ENCODE peak calls at places on chromosomes 3 and 15, in seven cellular contexts. One of them, this sample, is unnamed.

GRCh38 chr3:32406481-32407408 is 15.1 kb downstream of the CMTM7 start:
- DNase-seq in IMR-90: no peak
- DNase-seq in cardiac muscle cell: no peak
- DNase-seq in GM12865: no peak
- DNase-seq in right lobe of liver: no peak
- DNase-seq in AG09309: no peak
- DNase-seq in thoracic aorta: no peak
- DNase-seq in this sample: no peak

GRCh38 chr15:78213425-78213750 is 21.0 kb downstream of the ACSBG1 start:
- DNase-seq in IMR-90: no peak
- DNase-seq in cardiac muscle cell: no peak
- DNase-seq in GM12865: no peak
- DNase-seq in right lobe of liver: no peak
- DNase-seq in AG09309: no peak
- DNase-seq in thoracic aorta: no peak
- DNase-seq in this sample: no peak

GRCh38 chr3:148366743-148367410 is 330.8 kb upstream of the AGTR1 start:
- DNase-seq in IMR-90: peak; percentile 9
- DNase-seq in cardiac muscle cell: no peak
- DNase-seq in GM12865: peak; percentile 3
- DNase-seq in right lobe of liver: no peak
- DNase-seq in AG09309: no peak
- DNase-seq in thoracic aorta: no peak
- DNase-seq in this sample: no peak

GRCh38 chr3:56076746-56077145 is 391.5 kb downstream of the ERC2 start:
- DNase-seq in IMR-90: no peak
- DNase-seq in cardiac muscle cell: no peak
- DNase-seq in GM12865: no peak
- DNase-seq in right lobe of liver: no peak
- DNase-seq in AG09309: no peak
- DNase-seq in thoracic aorta: no peak
- DNase-seq in this sample: peak; percentile 17

GRCh38 chr15:84976746-84977345 is 4.8 kb upstream of the PDE8A start:
- DNase-seq in IMR-90: no peak
- DNase-seq in cardiac muscle cell: no peak
- DNase-seq in GM12865: peak; percentile 77
- DNase-seq in right lobe of liver: no peak
- DNase-seq in AG09309: no peak
- DNase-seq in thoracic aorta: no peak
- DNase-seq in this sample: no peak

GRCh38 chr15:59223736-59224135 is 17.1 kb downstream of the LDHAL6B start:
- DNase-seq in IMR-90: no peak
- DNase-seq in cardiac muscle cell: no peak
- DNase-seq in GM12865: no peak
- DNase-seq in right lobe of liver: no peak
- DNase-seq in AG09309: no peak
- DNase-seq in thoracic aorta: no peak
- DNase-seq in this sample: no peak

GRCh38 chr15:70486451-70487379 is 276.6 kb downstream of the UACA start:
- DNase-seq in IMR-90: peak; percentile 89
- DNase-seq in cardiac muscle cell: no peak
- DNase-seq in GM12865: peak; percentile 95
- DNase-seq in right lobe of liver: peak; percentile 48
- DNase-seq in AG09309: peak; percentile 84
- DNase-seq in thoracic aorta: no peak
- DNase-seq in this sample: no peak

GRCh38 chr3:151999936-152000335 is 126.5 kb downstream of the SUCNR1 start:
- DNase-seq in IMR-90: no peak
- DNase-seq in cardiac muscle cell: no peak
- DNase-seq in GM12865: no peak
- DNase-seq in right lobe of liver: no peak
- DNase-seq in AG09309: no peak
- DNase-seq in thoracic aorta: no peak
- DNase-seq in this sample: no peak

GRCh38 chr15:40104865-40105516 is 3.7 kb downstream of the BMF start:
- DNase-seq in IMR-90: peak; percentile 79
- DNase-seq in cardiac muscle cell: peak; percentile 92
- DNase-seq in GM12865: peak; percentile 89
- DNase-seq in right lobe of liver: peak; percentile 85
- DNase-seq in AG09309: peak; percentile 59
- DNase-seq in thoracic aorta: peak; percentile 51
- DNase-seq in this sample: peak; percentile 68
- H3K4me3 ChIP-seq in IMR-90: no peak overlapping the region
- H3K4me3 ChIP-seq in cardiac muscle cell: no peak overlapping the region
- H3K4me3 ChIP-seq in GM12865: peak overlapping the region; percentile 52
- H3K4me3 ChIP-seq in right lobe of liver: no peak overlapping the region
- H3K4me3 ChIP-seq in AG09309: no peak overlapping the region
- H3K4me3 ChIP-seq in thoracic aorta: peak overlapping the region; percentile 44
- H3K4me3 ChIP-seq in this sample: no peak overlapping the region

GRCh38 chr3:14274999-14275961 is 96.7 kb downstream of the LSM3 start:
- DNase-seq in IMR-90: no peak
- DNase-seq in cardiac muscle cell: peak; percentile 42
- DNase-seq in GM12865: peak; percentile 31
- DNase-seq in right lobe of liver: no peak
- DNase-seq in AG09309: no peak
- DNase-seq in thoracic aorta: no peak
- DNase-seq in this sample: no peak
- TF ChIP-seq CTCF in IMR-90: peak; percentile 27
- TF ChIP-seq CTCF in cardiac muscle cell: peak; percentile 46
- TF ChIP-seq CTCF in GM12865: peak; percentile 35
- TF ChIP-seq CTCF in right lobe of liver: no peak
- TF ChIP-seq CTCF in AG09309: peak; percentile 20
- TF ChIP-seq CTCF in thoracic aorta: no peak
- TF ChIP-seq CTCF in this sample: peak; percentile 3

DNA sequence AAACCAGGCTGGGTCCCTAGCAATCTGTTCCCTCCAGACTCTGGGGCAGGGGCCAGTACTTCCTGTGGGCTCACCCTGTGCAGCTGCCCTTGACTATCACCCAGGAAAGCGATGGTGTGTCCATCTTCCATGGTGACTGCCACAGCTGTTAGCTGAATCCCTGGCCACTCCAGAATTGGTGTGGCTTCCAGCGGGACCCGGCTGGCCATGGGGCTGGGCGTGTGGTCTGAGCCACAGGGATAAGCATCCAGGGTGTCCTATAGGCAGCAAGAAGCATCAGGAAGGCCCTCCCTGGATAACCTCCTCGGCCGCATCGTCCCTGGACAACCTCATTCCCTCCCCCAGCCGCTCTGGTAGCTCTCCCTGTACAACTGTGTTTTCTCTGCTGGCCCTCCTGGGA is 7.2 kb downstream of the PLXNB1 start:
- DNase-seq in IMR-90: no peak
- DNase-seq in cardiac muscle cell: no peak
- DNase-seq in GM12865: no peak
- DNase-seq in right lobe of liver: no peak
- DNase-seq in AG09309: no peak
- DNase-seq in thoracic aorta: no peak
- DNase-seq in this sample: no peak
- H3K4me3 ChIP-seq in IMR-90: no peak overlapping the region
- H3K4me3 ChIP-seq in cardiac muscle cell: no peak overlapping the region
- H3K4me3 ChIP-seq in GM12865: no peak overlapping the region
- H3K4me3 ChIP-seq in right lobe of liver: no peak overlapping the region
- H3K4me3 ChIP-seq in AG09309: no peak overlapping the region
- H3K4me3 ChIP-seq in thoracic aorta: no peak overlapping the region
- H3K4me3 ChIP-seq in this sample: no peak overlapping the region

DNA sequence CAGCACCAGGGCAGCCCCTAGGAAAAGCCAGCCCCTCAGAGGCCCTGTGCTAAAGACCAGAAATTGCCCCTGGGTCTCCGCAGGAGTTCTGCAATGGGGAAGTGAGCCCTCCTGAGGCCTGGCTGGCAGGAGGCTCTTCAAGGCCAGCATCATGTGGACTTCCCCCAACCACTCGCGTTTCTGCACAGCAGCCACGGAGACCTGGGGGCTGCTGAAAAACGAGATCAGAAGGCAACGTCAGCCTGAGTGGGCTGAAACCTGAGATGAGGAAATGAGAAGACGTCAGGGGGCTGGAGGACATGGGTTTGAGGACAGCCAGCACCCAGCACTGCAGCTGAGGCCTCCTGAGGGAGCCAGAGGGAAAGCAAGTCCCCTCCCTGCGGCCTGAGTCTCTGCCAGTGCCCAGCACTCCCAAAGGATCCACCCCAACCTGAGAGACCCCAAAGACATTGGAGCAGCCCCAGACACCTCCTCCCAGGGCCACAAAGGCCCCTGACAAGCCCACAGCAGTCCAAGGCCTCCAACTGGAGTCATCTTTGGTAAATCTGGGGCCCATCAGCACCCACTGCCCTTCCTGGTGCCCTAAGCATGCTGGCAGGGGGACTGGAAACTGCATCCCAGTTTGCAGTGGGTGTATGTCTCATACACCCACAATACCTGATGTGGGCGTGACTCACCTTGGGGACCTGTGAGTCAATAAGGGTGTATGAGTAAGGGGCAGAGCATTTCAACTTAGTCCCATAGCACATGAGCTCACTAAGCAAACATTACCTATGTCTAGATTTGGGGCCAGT is 29.2 kb upstream of the CYP11A1 start:
- DNase-seq in IMR-90: peak; percentile 89
- DNase-seq in cardiac muscle cell: peak; percentile 86
- DNase-seq in GM12865: peak; percentile 93
- DNase-seq in right lobe of liver: no peak
- DNase-seq in AG09309: no peak
- DNase-seq in thoracic aorta: no peak
- DNase-seq in this sample: no peak
- TF ChIP-seq CTCF in IMR-90: peak; percentile 12
- TF ChIP-seq CTCF in cardiac muscle cell: no peak
- TF ChIP-seq CTCF in GM12865: no peak
- TF ChIP-seq CTCF in right lobe of liver: no peak
- TF ChIP-seq CTCF in AG09309: no peak
- TF ChIP-seq CTCF in thoracic aorta: no peak
- TF ChIP-seq CTCF in this sample: no peak

GRCh38 chr15:96348112-96349027 is 17.9 kb downstream of the NR2F2 start:
- DNase-seq in IMR-90: no peak
- DNase-seq in cardiac muscle cell: no peak
- DNase-seq in GM12865: no peak
- DNase-seq in right lobe of liver: no peak
- DNase-seq in AG09309: no peak
- DNase-seq in thoracic aorta: no peak
- DNase-seq in this sample: no peak
- H3K4me3 ChIP-seq in IMR-90: no peak overlapping the region
- H3K4me3 ChIP-seq in cardiac muscle cell: no peak overlapping the region
- H3K4me3 ChIP-seq in GM12865: no peak overlapping the region
- H3K4me3 ChIP-seq in right lobe of liver: no peak overlapping the region
- H3K4me3 ChIP-seq in AG09309: no peak overlapping the region
- H3K4me3 ChIP-seq in thoracic aorta: no peak overlapping the region
- H3K4me3 ChIP-seq in this sample: no peak overlapping the region

This sample was measured in LNCaP clone FGC.